ENCODE peak calls at places on chromosomes 11 and 22, in four cellular contexts. G, T, Z and D are unnamed samples.

GRCh38 chr22:36134167-36134566 is 26.4 kb downstream of the APOL3 start:
- DNase-seq in Z (no peak), T (no peak), G (no peak), D (no peak)

GRCh38 chr22:22796729-22797128 is 90.9 kb upstream of the IGLL5 start:
- DNase-seq in G (no peak), T (no peak), Z (no peak), D (no peak)

GRCh38 chr11:63764712-63765631 is 3.6 kb downstream of the ZFTA start:
- DNase-seq in Z (peak), T (peak), G (peak), D (peak)

GRCh38 chr11:616320-617220 is 820 bp upstream of the IRF7 start:
- DNase-seq in Z (no peak), T (no peak), G (no peak), D (no peak)

GRCh38 chr22:43274595-43275240 is 68.5 kb downstream of the SCUBE1 start:
- DNase-seq in G (no peak), T (no peak), Z (no peak), D (no peak)

GRCh38 chr11:86938900-86939880 is 16.0 kb downstream of the FZD4 start:
- DNase-seq in Z (peak), G (no peak), T (no peak), D (no peak)

GRCh38 chr11:78310500-78310909 is 107.1 kb downstream of the GAB2 start:
- DNase-seq in Z (no peak), T (peak), G (no peak), D (peak)

GRCh38 chr11:126210871-126211235 is 597 bp downstream of the RPUSD4 start:
- DNase-seq in T (no peak), G (no peak), Z (no peak), D (no peak)

GRCh38 chr11:75241036-75241905 is 697 bp downstream of the TPBGL start:
- DNase-seq in Z (peak), T (peak), G (peak), D (peak)

GRCh38 chr11:2513441-2513840 is 68.6 kb downstream of the KCNQ1 start:
- DNase-seq in T (peak), Z (no peak), G (no peak), D (no peak)

GRCh38 chr11:95148421-95148820 is 58.8 kb downstream of the ENDOD1 start:
- DNase-seq in G (no peak), Z (no peak), T (no peak), D (no peak)

GRCh38 chr11:42345933-42346332 is 886.5 kb upstream of the LRRC4C start:
- DNase-seq in Z (no peak), G (no peak), T (no peak), D (no peak)

GRCh38 chr22:32333769-32334639 is 23.7 kb upstream of the RFPL3 start:
- DNase-seq in T (no peak), G (no peak), Z (no peak), D (no peak)

GRCh38 chr11:35192347-35192746 is 53.4 kb downstream of the CD44 start:
- DNase-seq in G (peak), Z (no peak), T (peak), D (peak)

GRCh38 chr22:33361581-33361980 is 303.4 kb upstream of the SYN3 start:
- DNase-seq in Z (peak), G (no peak), T (no peak), D (no peak)

GRCh38 chr11:7892751-7893356 is 38.2 kb downstream of the OR10A6 start:
- DNase-seq in Z (peak), G (no peak), T (no peak), D (no peak)

GRCh38 chr11:1276061-1276790 is 33.2 kb downstream of the TOLLIP start:
- DNase-seq in Z (no peak), T (no peak), G (no peak), D (no peak)

GRCh38 chr11:114556135-114556534 is 3.5 kb downstream of the NXPE1 start:
- DNase-seq in T (no peak), Z (no peak), G (no peak), D (no peak)

GRCh38 chr22:28243539-28243938 is 324.5 kb upstream of the PITPNB start:
- DNase-seq in T (no peak), Z (no peak), G (peak), D (no peak)

GRCh38 chr11:133306019-133306418 is 226.3 kb downstream of the OPCML start:
- DNase-seq in Z (peak), G (no peak), T (no peak), D (no peak)

GRCh38 chr11:62543680-62544444 is 2.7 kb downstream of the AHNAK start:
- DNase-seq in G (no peak), Z (no peak), T (no peak), D (peak)

GRCh38 chr11:58998480-58999290 is 59.4 kb downstream of the GLYATL1 start:
- DNase-seq in G (no peak), T (no peak), Z (no peak), D (no peak)

GRCh38 chr22:50048836-50049235 is 9.3 kb downstream of the TTLL8 start:
- DNase-seq in Z (no peak), T (no peak), G (no peak), D (no peak)

GRCh38 chr22:48263431-48263765 is 1500.9 kb downstream of the TBC1D22A start:
- DNase-seq in Z (no peak), G (no peak), T (no peak), D (no peak)

GRCh38 chr11:102268985-102269470 is 48.3 kb upstream of the BIRC3 start:
- DNase-seq in Z (peak), T (no peak), G (no peak), D (no peak)
- H3K4me3 ChIP-seq in Z (peak), T (no peak), G (peak), D (peak)

GRCh38 chr11:122120096-122120495 is 4.1 kb upstream of the BLID start:
- DNase-seq in G (no peak), T (no peak), Z (no peak), D (no peak)

GRCh38 chr11:122126024-122126678 is 10.1 kb upstream of the BLID start:
- DNase-seq in G (no peak), Z (no peak), T (no peak), D (no peak)

GRCh38 chr11:122127020-122127419 is 11.0 kb upstream of the BLID start:
- DNase-seq in T (no peak), Z (no peak), G (no peak), D (no peak)

GRCh38 chr11:122123258-122123929 is 7.4 kb upstream of the BLID start:
- DNase-seq in T (no peak), G (no peak), Z (no peak), D (no peak)

DNA sequence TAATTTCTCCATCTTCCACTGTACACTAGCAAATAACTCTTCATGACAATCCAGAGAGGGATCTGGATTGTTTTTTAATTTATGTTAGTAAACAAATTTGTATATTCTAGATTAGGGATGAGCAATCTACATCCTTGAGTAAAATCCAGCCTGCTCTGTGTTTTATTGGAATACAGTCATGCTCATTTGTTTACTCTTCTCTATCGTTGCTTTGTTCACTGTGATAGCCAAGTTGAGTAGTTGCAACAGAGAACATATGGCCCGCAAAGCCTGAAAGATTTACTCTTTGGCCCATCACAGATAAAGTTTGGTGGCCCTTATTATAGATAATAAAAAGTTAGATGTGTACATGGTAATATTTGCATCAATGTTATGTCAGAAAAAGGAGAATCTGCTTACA is 6.2 kb upstream of the BLID start:
- DNase-seq in Z (no peak), G (no peak), T (no peak), D (no peak)
- H3K4me3 ChIP-seq in Z (no peak), G (no peak), T (no peak), D (no peak)

GRCh38 chr22:46122980-46123693 is 27.2 kb upstream of the PPARA start:
- DNase-seq in G (no peak), T (no peak), Z (no peak), D (no peak)

GRCh38 chr22:46123694-46124382 is 26.5 kb upstream of the PPARA start:
- DNase-seq in G (no peak), T (no peak), Z (no peak), D (no peak)

GRCh38 chr22:46121523-46122287 is 28.6 kb upstream of the PPARA start:
- DNase-seq in Z (no peak), G (no peak), T (no peak), D (no peak)

GRCh38 chr22:46121079-46121478 is 29.2 kb upstream of the PPARA start:
- DNase-seq in T (no peak), Z (no peak), G (no peak), D (no peak)

DNA sequence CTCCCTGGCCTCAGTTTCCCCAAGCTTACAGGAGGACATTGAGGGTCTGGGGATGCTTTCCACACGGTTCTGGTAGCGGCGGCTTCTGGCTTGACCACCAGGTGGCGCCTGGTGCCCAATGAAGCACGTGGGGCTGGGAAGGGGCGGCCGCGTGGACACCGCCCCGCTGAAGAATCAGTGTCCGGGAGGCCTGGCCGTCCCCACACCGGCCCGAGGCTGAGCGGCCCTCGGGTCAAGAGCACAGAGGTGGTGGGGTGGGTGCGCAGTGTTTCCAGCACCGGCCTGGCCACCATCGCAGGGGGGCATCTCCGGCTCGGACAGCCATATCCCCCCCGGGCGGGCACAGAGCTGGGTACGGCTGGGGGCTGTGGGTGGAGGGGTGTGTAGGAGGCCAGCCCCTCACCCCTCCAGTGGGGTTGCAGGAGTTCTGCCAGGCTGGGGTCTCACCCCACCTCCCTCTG is 27.8 kb upstream of the PPARA start:
- DNase-seq in T (peak), G (peak), Z (peak), D (peak)
- H3K4me3 ChIP-seq in T (no peak), G (no peak), Z (no peak), D (no peak)

GRCh38 chr11:76459846-76460245 is 15.0 kb downstream of the EMSY start:
- DNase-seq in G (no peak), Z (no peak), T (no peak), D (no peak)

GRCh38 chr11:76459299-76459698 is 14.5 kb downstream of the EMSY start:
- DNase-seq in G (no peak), T (no peak), Z (peak), D (no peak)

GRCh38 chr11:76456571-76456970 is 11.8 kb downstream of the EMSY start:
- DNase-seq in Z (peak), G (no peak), T (no peak), D (no peak)

GRCh38 chr11:76466666-76467065 is 21.8 kb downstream of the EMSY start:
- DNase-seq in T (no peak), Z (no peak), G (no peak), D (no peak)

DNA sequence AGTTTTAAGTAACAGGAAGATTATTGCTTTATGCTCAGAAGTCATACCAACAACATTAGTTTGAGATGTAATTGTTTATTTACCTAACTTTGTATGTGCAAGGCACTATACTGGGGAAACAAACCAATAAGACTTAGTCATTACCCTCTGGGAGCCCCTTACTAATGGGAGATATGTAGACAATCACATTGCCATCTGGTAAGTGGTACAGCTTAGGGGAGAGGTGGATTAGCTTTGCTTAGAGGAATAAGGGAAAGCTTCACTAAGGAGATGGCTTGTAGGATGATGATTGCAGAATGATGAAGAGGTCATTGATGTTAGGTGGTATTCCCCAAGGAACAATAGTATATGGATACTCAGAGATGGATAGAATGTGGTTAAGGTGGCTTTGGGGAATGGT is 17.5 kb downstream of the EMSY start:
- DNase-seq in G (no peak), T (no peak), Z (no peak), D (no peak)
- H3K4me3 ChIP-seq in G (no peak), T (no peak), Z (no peak), D (no peak)

DNA sequence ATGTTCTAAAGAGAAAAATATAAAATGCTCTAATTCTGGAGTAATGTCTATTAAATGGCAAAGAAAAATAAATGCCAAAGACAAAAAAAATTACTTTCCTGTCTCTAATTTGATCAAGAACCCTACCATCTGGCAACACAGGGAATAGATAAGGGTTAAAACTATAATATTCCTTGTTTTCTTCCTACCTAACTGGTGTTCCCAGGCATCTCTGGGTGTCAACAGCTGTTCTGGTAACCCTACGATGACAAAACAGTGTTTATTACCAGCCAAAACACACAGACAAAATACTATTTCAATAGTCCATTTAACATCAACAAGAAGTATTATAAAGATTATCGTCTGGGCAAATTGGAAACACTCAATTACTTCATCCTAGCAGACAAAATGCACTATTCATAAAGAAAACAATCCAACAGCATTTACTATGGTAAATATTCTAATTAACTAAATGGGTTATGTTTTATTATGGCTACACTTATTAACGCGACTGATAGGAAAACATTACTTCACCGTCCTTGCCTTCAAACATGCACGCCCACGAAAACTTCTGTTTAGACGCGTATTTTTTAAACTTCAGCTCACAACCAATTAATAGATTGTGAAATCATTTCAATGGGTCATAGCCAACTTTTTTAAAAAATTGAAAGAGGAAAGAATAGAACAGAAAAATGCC is 50.6 kb downstream of the LGR4 start:
- DNase-seq in T (no peak), Z (no peak), G (no peak), D (no peak)
- H3K4me3 ChIP-seq in T (no peak), Z (no peak), G (no peak), D (no peak)